ENCODE peak calls at places on chromosomes 6 and 20, in nine cellular contexts. X is CD8-positive, alpha-beta T cell; E is MCF 10A; H is ovary; P is fibroblast of the aortic adventitia; V is RKO; U is H7; R is mesothelial cell of epicardium; W is NCI-H748 treated with DMSO at 0.1 percent for 48 hours. C is an unnamed sample.

GRCh38 chr6:154862536-154862935 is 129.3 kb downstream of the SCAF8 start:
- DNase-seq in X (no peak), E (no peak), H (no peak), P (no peak), V (no peak), U (no peak), R (no peak), W (no peak), C (no peak)

GRCh38 chr20:44115762-44116644 is 71.0 kb downstream of the JPH2 start:
- DNase-seq in X (no peak), E (no peak), H (no peak), P (no peak), V (no peak), U (no peak), R (no peak), W (no peak), C (no peak)

GRCh38 chr6:143337201-143337949 is 113.1 kb downstream of the ADAT2 start:
- DNase-seq in X (peak), E (peak), H (peak), P (no peak), V (no peak), U (peak), R (no peak), W (peak), C (no peak)

GRCh38 chr20:61577065-61577464 is 325.0 kb downstream of the CDH4 start:
- DNase-seq in X (no peak), E (no peak), H (no peak), P (no peak), V (no peak), U (no peak), R (no peak), W (no peak), C (no peak)

GRCh38 chr6:3808759-3809514 is 40.2 kb upstream of the FAM50B start:
- DNase-seq in X (no peak), E (peak), H (no peak), P (peak), V (peak), U (no peak), R (no peak), W (no peak), C (no peak)

GRCh38 chr6:140346461-140346860 is 972.0 kb upstream of the CITED2 start:
- DNase-seq in X (no peak), E (peak), H (peak), P (no peak), V (no peak), U (no peak), R (no peak), W (no peak), C (no peak)

GRCh38 chr20:53517146-53517545 is 76.5 kb downstream of the ZNF217 start:
- DNase-seq in X (no peak), E (no peak), H (no peak), P (no peak), V (no peak), U (no peak), R (no peak), W (peak), C (no peak)

GRCh38 chr20:53570446-53571276 is 23.0 kb downstream of the ZNF217 start:
- DNase-seq in X (peak), E (no peak), H (no peak), P (peak), V (no peak), U (no peak), R (no peak), W (no peak), C (no peak)

GRCh38 chr6:15474196-15474595 is 188.6 kb downstream of the DTNBP1 start:
- DNase-seq in X (no peak), E (peak), H (no peak), P (no peak), V (no peak), U (no peak), R (no peak), W (no peak), C (no peak)

GRCh38 chr6:36863670-36864540 is 10.7 kb downstream of the PPIL1 start:
- DNase-seq in X (peak), E (no peak), H (no peak), P (no peak), V (no peak), U (no peak), R (no peak), W (peak), C (no peak)